ENCODE peak calls at places on chromosome 19, in nine cellular contexts. C is stimulated activated CD4-positive, alpha-beta T cell treated with anti-CD3 and anti-CD28 coated beads, Interleukin-4, amount 100 ng/mL, for 24 hours; H is epithelial cell of esophagus; E is activated CD4-positive, alpha-beta T cell treated with anti-CD3 and anti-CD28 coated beads for 24 hours; B is mucosa of descending colon; Z is T-helper 9 cell; G is activated CD4-positive, CD25-positive, alpha-beta regulatory T cell treated with anti-CD3 and anti-CD28 coated beads, Interleukin-2, amount 50 U/mL, for 16 hours; O is GM19239; Q is breast epithelium. S is an unnamed sample.

GRCh38 chr19:4807188-4807587 is 15.7 kb downstream of the FEM1A start:
- DNase-seq in C (no peak), H (no peak), E (no peak), B (peak; percentile 59), Z (no peak), G (no peak), O (no peak), Q (no peak), S (no peak)

GRCh38 chr19:9075064-9075964 is 11.5 kb upstream of the OR1M1 start:
- DNase-seq in C (no peak), H (peak; percentile 98), E (no peak), B (peak; percentile 63), Z (no peak), G (no peak), O (no peak), Q (peak; percentile 75), S (peak; percentile 91)

GRCh38 chr19:22945560-22945959 is 57.4 kb downstream of the ZNF728 start:
- DNase-seq in C (no peak), H (peak; percentile 47), E (no peak), B (no peak), Z (no peak), G (no peak), O (no peak), Q (no peak), S (peak; percentile 38)

GRCh38 chr19:52269338-52270261 is at the start of gene ZNF766:
- DNase-seq in C (peak; percentile 98), H (peak; percentile 97), E (peak; percentile 96), B (peak; percentile 98), Z (peak; percentile 96), G (peak; percentile 92), O (peak; percentile 89), Q (peak; percentile 98), S (peak; percentile 98)

GRCh38 chr19:38837656-38838121 is 6.1 kb upstream of the ECH1 start:
- DNase-seq in C (no peak), H (peak; percentile 87), E (no peak), B (no peak), Z (no peak), G (no peak), O (no peak), Q (no peak), S (no peak)

GRCh38 chr19:40421468-40421778 is 4.4 kb downstream of the SERTAD1 start:
- DNase-seq in C (no peak), H (no peak), E (no peak), B (no peak), Z (no peak), G (no peak), O (no peak), Q (no peak), S (no peak)

GRCh38 chr19:31882709-31883108 is 462.7 kb upstream of the ZNF507 start:
- DNase-seq in C (no peak), H (no peak), E (no peak), B (no peak), Z (no peak), G (no peak), O (no peak), Q (no peak), S (no peak)

GRCh38 chr19:42074513-42075363 is 1.2 kb upstream of the ZNF574 start:
- DNase-seq in C (no peak), H (no peak), E (no peak), B (no peak), Z (no peak), G (no peak), O (peak; percentile 56), Q (no peak), S (peak; percentile 53)

GRCh38 chr19:2529473-2529918 is 53.6 kb downstream of the GADD45B start:
- DNase-seq in C (no peak), H (peak; percentile 99), E (no peak), B (no peak), Z (no peak), G (no peak), O (no peak), Q (no peak), S (no peak)

GRCh38 chr19:43474986-43475705 is 9.7 kb upstream of the LYPD3 start:
- DNase-seq in C (peak; percentile 94), H (peak; percentile 96), E (peak; percentile 97), B (peak; percentile 95), Z (peak; percentile 97), G (peak; percentile 89), O (peak; percentile 89), Q (peak; percentile 96), S (peak; percentile 97)

GRCh38 chr19:56333506-56333905 is 18.9 kb upstream of the ZSCAN5A start:
- DNase-seq in C (peak; percentile 47), H (peak; percentile 72), E (peak; percentile 7), B (no peak), Z (peak; percentile 19), G (no peak), O (peak; percentile 25), Q (no peak), S (peak; percentile 58)

GRCh38 chr19:46303702-46304397 is 7.0 kb downstream of the HIF3A start:
- DNase-seq in C (no peak), H (peak; percentile 68), E (no peak), B (peak; percentile 91), Z (no peak), G (no peak), O (no peak), Q (peak; percentile 74), S (peak; percentile 35)

GRCh38 chr19:11781295-11782057 is 14.7 kb downstream of the ZNF441 start:
- DNase-seq in C (no peak), H (no peak), E (no peak), B (no peak), Z (no peak), G (no peak), O (no peak), Q (no peak), S (no peak)

GRCh38 chr19:24069907-24070657 is 16.9 kb upstream of the ZNF254 start:
- DNase-seq in C (no peak), H (peak; percentile 67), E (no peak), B (no peak), Z (no peak), G (no peak), O (no peak), Q (no peak), S (no peak)

GRCh38 chr19:44757735-44758505 is 9.4 kb downstream of the BCL3 start:
- DNase-seq in C (no peak), H (no peak), E (no peak), B (peak; percentile 63), Z (no peak), G (no peak), O (no peak), Q (no peak), S (peak; percentile 39)

GRCh38 chr19:45147835-45148676 is 12.7 kb downstream of the NKPD1 start:
- DNase-seq in C (no peak), H (no peak), E (no peak), B (no peak), Z (no peak), G (no peak), O (no peak), Q (no peak), S (no peak)

GRCh38 chr19:6413291-6413690 is 11.3 kb downstream of the KHSRP start:
- DNase-seq in C (no peak), H (no peak), E (no peak), B (no peak), Z (no peak), G (no peak), O (no peak), Q (no peak), S (no peak)

GRCh38 chr19:19627716-19628498 is at the start of gene LPAR2:
- DNase-seq in C (peak; percentile 60), H (peak; percentile 60), E (peak; percentile 48), B (peak; percentile 87), Z (peak; percentile 80), G (peak; percentile 51), O (peak; percentile 93), Q (peak; percentile 66), S (peak; percentile 88)

GRCh38 chr19:33248954-33249613 is 23.4 kb upstream of the SLC7A10 start:
- DNase-seq in C (no peak), H (no peak), E (no peak), B (peak; percentile 62), Z (no peak), G (no peak), O (no peak), Q (no peak), S (no peak)

GRCh38 chr19:7654401-7654800 is 14.4 kb upstream of the RETN start:
- DNase-seq in C (no peak), H (peak; percentile 33), E (no peak), B (no peak), Z (no peak), G (no peak), O (no peak), Q (no peak), S (no peak)

GRCh38 chr19:54391589-54392061 is 23.6 kb upstream of the TTYH1 start:
- DNase-seq in C (no peak), H (no peak), E (no peak), B (no peak), Z (no peak), G (no peak), O (no peak), Q (no peak), S (peak; percentile 43)

GRCh38 chr19:16335226-16335625 is 10.6 kb downstream of the KLF2 start:
- DNase-seq in C (no peak), H (no peak), E (no peak), B (no peak), Z (no peak), G (no peak), O (no peak), Q (no peak), S (no peak)

S was measured in NCI-H69.